ENCODE peak calls at places on chromosome 20, in six cellular contexts. Z is hepatocyte; Q is spleen; K is Peyer's patch; J is heart left ventricle; T is effector memory CD4-positive, alpha-beta T cell. G is an unnamed sample.

GRCh38 chr20:40961686-40962640 is 66.7 kb upstream of the TOP1 start:
- DNase-seq in Z (no peak), Q (no peak), K (no peak), J (no peak), T (no peak), G (no peak)

GRCh38 chr20:24470031-24470781 is 777 bp downstream of the SYNDIG1 start:
- DNase-seq in Z (peak; percentile 28), Q (no peak), K (no peak), J (no peak), T (no peak), G (no peak)

GRCh38 chr20:38067717-38068365 is 34.3 kb downstream of the RPRD1B start:
- DNase-seq in Z (no peak), Q (no peak), K (no peak), J (no peak), T (no peak), G (no peak)

GRCh38 chr20:17304785-17305184 is 77.9 kb downstream of the PCSK2 start:
- DNase-seq in Z (no peak), Q (no peak), K (no peak), J (no peak), T (no peak), G (no peak)

GRCh38 chr20:58480455-58481356 is 34.5 kb downstream of the APCDD1L start:
- DNase-seq in Z (no peak), Q (no peak), K (no peak), J (no peak), T (no peak), G (no peak)

GRCh38 chr20:62267543-62267942 is 29.2 kb downstream of the OSBPL2 start:
- DNase-seq in Z (no peak), Q (no peak), K (no peak), J (peak; percentile 74), T (no peak), G (no peak)

GRCh38 chr20:62815066-62815991 is 1.5 kb upstream of the COL9A3 start:
- DNase-seq in Z (peak; percentile 80), Q (no peak), K (no peak), J (no peak), T (no peak), G (peak; percentile 47)

GRCh38 chr20:1894471-1894950 is 696 bp upstream of the SIRPA start:
- DNase-seq in Z (peak; percentile 87), Q (peak; percentile 94), K (peak; percentile 82), J (peak; percentile 74), T (no peak), G (peak; percentile 58)

GRCh38 chr20:34250005-34250404 is 8.8 kb downstream of the ASIP start:
- DNase-seq in Z (no peak), Q (no peak), K (no peak), J (no peak), T (no peak), G (no peak)

GRCh38 chr20:63189846-63190559 is 25.9 kb downstream of the YTHDF1 start:
- DNase-seq in Z (no peak), Q (no peak), K (no peak), J (no peak), T (no peak), G (no peak)

GRCh38 chr20:56373942-56374341 is 15.2 kb downstream of the FAM210B start:
- DNase-seq in Z (peak; percentile 62), Q (no peak), K (no peak), J (no peak), T (no peak), G (no peak)

GRCh38 chr20:58447733-58448391 is 58.8 kb downstream of the VAPB start:
- DNase-seq in Z (peak; percentile 71), Q (no peak), K (no peak), J (peak; percentile 42), T (peak; percentile 13), G (peak; percentile 66)

GRCh38 chr20:47502801-47503239 is 1.1 kb downstream of the NCOA3 start:
- DNase-seq in Z (peak; percentile 37), Q (no peak), K (no peak), J (no peak), T (no peak), G (peak; percentile 48)

GRCh38 chr20:63409834-63410435 is 48.8 kb upstream of the CHRNA4 start:
- DNase-seq in Z (no peak), Q (no peak), K (no peak), J (no peak), T (no peak), G (no peak)

GRCh38 chr20:10170261-10170660 is 48.4 kb upstream of the SNAP25 start:
- DNase-seq in Z (no peak), Q (no peak), K (no peak), J (no peak), T (no peak), G (no peak)

GRCh38 chr20:15682690-15683089 is 890.6 kb downstream of the KIF16B start:
- DNase-seq in Z (no peak), Q (no peak), K (no peak), J (no peak), T (no peak), G (no peak)

GRCh38 chr20:51125095-51125494 is 102.2 kb upstream of the KCNG1 start:
- DNase-seq in Z (no peak), Q (no peak), K (no peak), J (no peak), T (no peak), G (peak; percentile 69)

GRCh38 chr20:19328676-19329075 is 116.2 kb downstream of the SLC24A3 start:
- DNase-seq in Z (no peak), Q (no peak), K (no peak), J (no peak), T (no peak), G (no peak)

GRCh38 chr20:63057133-63058117 is 50.7 kb upstream of the BHLHE23 start:
- DNase-seq in Z (no peak), Q (no peak), K (no peak), J (no peak), T (no peak), G (peak; percentile 3)

GRCh38 chr20:50163570-50164317 is 10.2 kb upstream of the PEDS1 start:
- DNase-seq in Z (no peak), Q (no peak), K (no peak), J (peak; percentile 79), T (no peak), G (no peak)

GRCh38 chr20:5835870-5836269 is 85.7 kb downstream of the SHLD1 start:
- DNase-seq in Z (no peak), Q (no peak), K (no peak), J (no peak), T (no peak), G (no peak)

GRCh38 chr20:4949833-4950178 is 51.5 kb downstream of the SLC23A2 start:
- DNase-seq in Z (peak; percentile 42), Q (no peak), K (no peak), J (no peak), T (no peak), G (no peak)

GRCh38 chr20:1150218-1150617 is 31.8 kb downstream of the PSMF1 start:
- DNase-seq in Z (peak; percentile 61), Q (no peak), K (no peak), J (no peak), T (no peak), G (peak; percentile 57)

GRCh38 chr20:12605751-12606150 is 403.0 kb upstream of the SPTLC3 start:
- DNase-seq in Z (no peak), Q (no peak), K (no peak), J (no peak), T (no peak), G (no peak)

GRCh38 chr20:62970307-62971210 is 18.1 kb downstream of the SLC17A9 start:
- DNase-seq in Z (no peak), Q (no peak), K (no peak), J (no peak), T (no peak), G (no peak)

GRCh38 chr20:10793741-10794140 is 119.9 kb upstream of the JAG1 start:
- DNase-seq in Z (no peak), Q (no peak), K (no peak), J (no peak), T (no peak), G (no peak)

GRCh38 chr20:33465536-33466302 is 22.2 kb upstream of the SNTA1 start:
- DNase-seq in Z (no peak), Q (peak; percentile 75), K (no peak), J (no peak), T (no peak), G (no peak)

GRCh38 chr20:14729390-14729789 is 392.0 kb upstream of the FLRT3 start:
- DNase-seq in Z (no peak), Q (no peak), K (no peak), J (no peak), T (no peak), G (no peak)

DNA sequence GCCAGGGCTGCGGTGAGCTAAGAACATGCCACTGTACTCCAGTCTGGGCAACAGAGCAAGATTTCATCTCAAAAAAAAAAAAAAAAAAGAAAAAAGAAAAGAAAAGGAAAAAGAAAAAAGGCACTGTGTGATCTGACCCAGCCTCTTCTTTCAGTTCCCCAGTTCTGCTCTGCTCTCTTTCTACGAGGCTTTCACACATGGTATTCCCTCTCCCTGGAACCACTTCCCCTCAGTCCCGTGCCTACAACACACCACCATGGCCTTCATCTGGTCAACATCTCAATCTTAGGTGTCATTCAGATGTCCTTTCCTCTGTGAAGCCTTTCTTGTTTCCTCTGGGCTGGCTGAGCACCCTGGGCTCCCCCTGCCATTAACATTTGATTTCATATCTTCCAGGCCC is 2.3 kb upstream of the DSN1 start:
- DNase-seq in Z (no peak), Q (no peak), K (no peak), J (no peak), T (no peak), G (no peak)
- H3K4me1 ChIP-seq in Z (peaks cover 4% of the 10 kb centered on the region), Q (peaks cover 24% of the 10 kb centered on the region), K (no peaks in the 10 kb centered on the region), J (peaks cover 38% of the 10 kb centered on the region), T (no peaks in the 10 kb centered on the region), G (peaks cover 3% of the 10 kb centered on the region)

GRCh38 chr20:57426156-57426769 is 35.1 kb downstream of the RBM38 start:
- DNase-seq in Z (no peak), Q (peak; percentile 54), K (no peak), J (no peak), T (no peak), G (no peak)
- H3K9me3 ChIP-seq in Z (no peaks in the 10 kb centered on the region), Q (no peaks in the 10 kb centered on the region), K (no peaks in the 10 kb centered on the region), J (no peaks in the 10 kb centered on the region), T (no peaks in the 10 kb centered on the region), G (no peaks in the 10 kb centered on the region)

DNA sequence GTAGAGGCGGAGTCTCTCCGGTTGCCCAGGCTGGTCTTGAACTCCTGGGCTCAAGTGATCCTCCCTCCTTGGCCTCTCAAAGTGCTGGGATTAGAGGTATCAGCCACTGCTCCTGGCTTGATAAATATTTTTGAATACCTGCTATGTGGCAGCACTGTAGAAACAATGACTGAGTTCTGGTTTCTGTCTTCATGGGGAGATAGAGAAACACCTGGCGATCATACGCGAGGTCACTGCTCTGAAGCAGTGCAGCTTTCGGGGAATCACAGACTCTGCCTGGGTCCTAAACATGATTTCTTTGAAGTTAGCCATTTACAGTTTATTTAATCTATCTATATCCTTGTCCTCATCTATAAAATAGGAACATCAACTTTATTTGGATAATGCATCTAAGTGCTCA is 31.2 kb downstream of the DOK5 start:
- DNase-seq in Z (no peak), Q (no peak), K (no peak), J (no peak), T (no peak), G (no peak)
- H3K4me1 ChIP-seq in Z (no peaks in the 10 kb centered on the region), Q (no peaks in the 10 kb centered on the region), K (no peaks in the 10 kb centered on the region), J (no peaks in the 10 kb centered on the region), T (no peaks in the 10 kb centered on the region), G (no peaks in the 10 kb centered on the region)

DNA sequence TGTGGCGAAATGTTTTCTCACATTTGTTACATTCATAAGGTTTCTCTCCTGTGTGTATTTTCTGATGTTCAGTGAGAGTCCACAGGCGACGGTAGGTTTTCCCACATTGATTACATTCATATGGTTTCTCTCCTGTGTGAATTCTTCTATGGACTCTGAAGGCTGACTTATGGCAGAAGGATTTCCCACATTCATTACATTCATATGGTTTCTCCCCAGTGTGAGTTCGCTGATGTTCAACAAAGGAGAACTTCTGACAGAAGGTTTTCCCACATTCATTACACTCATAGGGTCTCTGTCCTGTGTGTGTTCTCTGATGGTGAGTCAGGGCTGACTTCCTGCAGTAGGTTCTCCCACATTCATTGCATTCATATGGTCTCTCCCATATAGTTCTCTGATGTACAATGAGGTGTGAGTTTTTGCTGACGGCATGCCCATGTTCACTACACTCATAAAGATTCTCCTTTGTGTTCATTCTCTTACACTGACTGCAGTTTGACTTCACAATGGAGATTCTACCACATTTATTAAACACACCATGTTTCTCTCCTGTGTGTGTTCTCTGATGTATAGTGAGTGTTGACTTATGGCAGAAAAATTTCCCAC is 11.9 kb downstream of the ZNF334 start:
- DNase-seq in Z (no peak), Q (no peak), K (no peak), J (no peak), T (no peak), G (no peak)
- H3K9me3 ChIP-seq in Z (peaks cover 61% of the 10 kb centered on the region), Q (peaks cover 72% of the 10 kb centered on the region), K (peaks cover 9% of the 10 kb centered on the region), J (peaks cover 1% of the 10 kb centered on the region), T (peaks cover 17% of the 10 kb centered on the region), G (peaks cover 3% of the 10 kb centered on the region)